ENCODE peak calls at places on chromosomes 2 and 18, in six cellular contexts. T is neuronal stem cell, N is mesendoderm, F is uterus, D is fibroblast of lung, P is body of pancreas. K is an unnamed sample.
A peak's percentile ranks its signal among the peaks of the same experiment; 100 is the strongest.

GRCh38 chr2:241598061-241598460 is 38.9 kb downstream of the THAP4 start:
- DNase-seq in P (no peak), D (no peak), N (no peak), F (no peak), T (no peak), K (no peak)

GRCh38 chr18:43129946-43130523 is 14.6 kb upstream of the RIT2 start:
- DNase-seq in D (peak; percentile 22), F (no peak), T (no peak), P (no peak), N (no peak), K (no peak)

GRCh38 chr2:231245253-231246094 is 47.0 kb downstream of the ARMC9 start:
- DNase-seq in T (no peak), N (peak; percentile 13), F (no peak), P (peak; percentile 25), D (no peak), K (no peak)

GRCh38 chr2:172704072-172704936 is 31.3 kb upstream of the RAPGEF4 start:
- DNase-seq in D (no peak), T (peak; percentile 18), F (no peak), P (peak; percentile 11), N (peak; percentile 53), K (no peak)

GRCh38 chr2:85954918-85955420 is 66.2 kb upstream of the ST3GAL5 start:
- DNase-seq in P (peak; percentile 82), D (no peak), F (no peak), N (no peak), T (no peak), K (no peak)

GRCh38 chr2:212124597-212124996 is 414.0 kb downstream of the ERBB4 start:
- DNase-seq in F (no peak), N (peak; percentile 43), T (no peak), D (peak; percentile 18), P (no peak), K (no peak)

GRCh38 chr2:109719871-109720270 is 74.2 kb upstream of the RGPD5 start:
- DNase-seq in F (no peak), N (no peak), D (no peak), P (no peak), T (no peak), K (no peak)

GRCh38 chr2:6692061-6692460 is 173.6 kb downstream of the CMPK2 start:
- DNase-seq in P (no peak), D (peak; percentile 13), T (no peak), F (no peak), N (no peak), K (no peak)

GRCh38 chr2:2896011-2896410 is 481.6 kb downstream of the EIPR1 start:
- DNase-seq in N (no peak), F (no peak), T (no peak), P (no peak), D (no peak), K (no peak)

GRCh38 chr18:46253498-46253897 is 149.3 kb downstream of the HAUS1 start:
- DNase-seq in N (no peak), T (no peak), F (peak; percentile 61), P (no peak), D (peak; percentile 58), K (no peak)

GRCh38 chr18:8752329-8752728 is 47.0 kb downstream of the MTCL1 start:
- DNase-seq in F (no peak), N (no peak), D (peak; percentile 65), P (no peak), T (no peak), K (no peak)

GRCh38 chr2:84649487-84650142 is 133.3 kb downstream of the DNAH6 start:
- DNase-seq in N (no peak), P (no peak), F (no peak), T (no peak), D (no peak), K (no peak)

GRCh38 chr2:154527962-154528361 is 170.5 kb upstream of the KCNJ3 start:
- DNase-seq in N (no peak), P (no peak), D (no peak), F (no peak), T (no peak), K (no peak)

GRCh38 chr2:44267269-44268258 is 7.7 kb upstream of the SLC3A1 start:
- DNase-seq in N (peak; percentile 13), D (peak; percentile 81), T (no peak), P (no peak), F (peak; percentile 20), K (no peak)

GRCh38 chr2:200367155-200367554 is 60.7 kb downstream of the SPATS2L start:
- DNase-seq in D (no peak), N (no peak), F (no peak), T (no peak), P (no peak), K (no peak)

GRCh38 chr2:71646028-71646427 is 192.7 kb downstream of the DYSF start:
- DNase-seq in T (no peak), N (no peak), P (peak; percentile 16), F (no peak), D (peak; percentile 88), K (peak; percentile 68)

GRCh38 chr2:157480182-157480961 is 36.5 kb upstream of the CYTIP start:
- DNase-seq in T (no peak), F (no peak), N (peak; percentile 27), D (peak; percentile 22), P (peak; percentile 83), K (peak; percentile 67)

GRCh38 chr2:193783681-193784080 is 1588.9 kb upstream of the TMEFF2 start:
- DNase-seq in P (no peak), D (peak; percentile 35), T (no peak), N (no peak), F (no peak), K (no peak)

GRCh38 chr2:218892693-218893348 is 12.2 kb downstream of the WNT10A start:
- DNase-seq in P (peak; percentile 74), D (peak; percentile 55), N (peak; percentile 66), T (peak; percentile 65), F (no peak), K (peak; percentile 70)

GRCh38 chr2:182242561-182242960 is 184.3 kb downstream of the PDE1A start:
- DNase-seq in D (no peak), N (peak; percentile 40), P (no peak), F (no peak), T (peak; percentile 23), K (no peak)

GRCh38 chr18:6414723-6415362 is at the start of gene L3MBTL4:
- DNase-seq in D (no peak), F (peak; percentile 30), P (peak; percentile 73), T (no peak), N (peak; percentile 38), K (peak; percentile 31)

GRCh38 chr2:99597616-99598015 is 107.8 kb upstream of the REV1 start:
- DNase-seq in D (peak; percentile 96), P (no peak), T (no peak), F (no peak), N (no peak), K (no peak)

GRCh38 chr18:68083131-68083530 is 566.6 kb upstream of the DSEL start:
- DNase-seq in P (no peak), N (no peak), D (peak; percentile 98), T (no peak), F (no peak), K (no peak)

GRCh38 chr2:46982356-46983064 is 66.9 kb upstream of the MCFD2 start:
- DNase-seq in N (no peak), P (no peak), F (no peak), D (peak; percentile 18), T (no peak), K (no peak)

GRCh38 chr2:46985512-46985911 is 69.9 kb upstream of the MCFD2 start:
- DNase-seq in T (no peak), F (no peak), D (peak; percentile 49), P (no peak), N (no peak), K (no peak)

GRCh38 chr2:46984642-46985476 is 69.3 kb upstream of the MCFD2 start:
- DNase-seq in P (peak; percentile 67), D (peak; percentile 98), N (peak; percentile 36), F (peak; percentile 80), T (no peak), K (no peak)

GRCh38 chr2:46983065-46983801 is 67.6 kb upstream of the MCFD2 start:
- DNase-seq in T (no peak), P (peak; percentile 42), D (peak; percentile 71), F (no peak), N (peak; percentile 29), K (no peak)

DNA sequence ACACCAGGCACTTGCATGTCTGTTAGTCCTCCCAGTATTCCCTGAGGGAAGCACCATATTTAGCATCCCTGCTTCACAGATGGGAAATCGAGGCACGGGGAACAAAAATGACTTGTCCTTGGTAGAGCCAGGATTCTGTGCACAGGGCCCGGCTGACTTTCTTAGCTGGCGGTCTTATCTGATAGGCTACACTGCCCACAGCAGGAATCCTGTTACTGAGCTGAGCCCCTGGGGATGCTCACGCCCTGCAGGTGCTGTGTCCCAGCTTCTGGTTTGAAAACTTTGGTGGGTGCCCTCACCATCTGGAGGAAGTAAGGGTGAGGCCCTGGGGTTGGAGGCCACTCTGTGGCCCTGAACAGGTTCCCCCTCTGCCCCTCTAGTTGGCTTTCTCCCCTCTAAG is 68.4 kb upstream of the MCFD2 start:
- DNase-seq in P (no peak), D (no peak), F (no peak), T (no peak), N (no peak), K (no peak)
- H3K4me1 ChIP-seq in P (peaks cover 92% of the 10 kb centered on the region), D (peaks cover 41% of the 10 kb centered on the region), F (peaks cover 3% of the 10 kb centered on the region), T (peaks cover 33% of the 10 kb centered on the region), N (peaks cover 7% of the 10 kb centered on the region), K (peaks cover 92% of the 10 kb centered on the region)

DNA sequence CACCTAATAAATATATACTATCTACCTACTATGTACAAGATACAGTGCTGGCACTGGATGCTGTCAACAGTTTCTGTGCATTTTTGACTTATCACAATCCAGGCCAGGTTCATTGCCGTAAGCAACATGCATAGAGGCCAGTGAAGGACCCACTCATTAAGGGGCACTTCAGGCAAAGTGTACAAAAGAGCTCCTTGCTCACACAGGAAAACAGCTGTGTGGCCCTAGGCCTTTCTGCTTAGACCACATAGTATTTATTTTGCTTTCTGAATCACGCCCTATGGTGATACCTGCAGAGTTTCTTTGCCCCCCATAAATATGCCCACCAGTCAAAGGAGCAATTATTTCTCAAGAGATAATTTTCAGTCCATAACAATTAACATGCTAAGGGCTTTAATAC is 39.6 kb upstream of the STAT4 start:
- DNase-seq in T (no peak), D (no peak), F (no peak), P (no peak), N (no peak), K (no peak)
- H3K4me1 ChIP-seq in T (no peaks in the 10 kb centered on the region), D (no peaks in the 10 kb centered on the region), F (no peaks in the 10 kb centered on the region), P (peaks cover 13% of the 10 kb centered on the region), N (no peaks in the 10 kb centered on the region), K (no peaks in the 10 kb centered on the region)

GRCh38 chr2:238151628-238152235 is 7.0 kb upstream of the ERFE start:
- DNase-seq in F (no peak), P (no peak), D (no peak), N (peak; percentile 37), T (no peak), K (no peak)

GRCh38 chr2:238151205-238151604 is 7.6 kb upstream of the ERFE start:
- DNase-seq in F (no peak), D (no peak), T (no peak), N (no peak), P (no peak), K (no peak)

GRCh38 chr2:238148981-238149380 is 9.8 kb upstream of the ERFE start:
- DNase-seq in N (no peak), T (no peak), D (no peak), F (no peak), P (no peak), K (no peak)

GRCh38 chr2:238150686-238151085 is 8.1 kb upstream of the ERFE start:
- DNase-seq in F (no peak), P (no peak), T (no peak), N (no peak), D (no peak), K (no peak)

GRCh38 chr2:238149841-238150572 is 8.8 kb upstream of the ERFE start:
- DNase-seq in P (no peak), N (no peak), F (no peak), D (no peak), T (no peak), K (no peak)
- H3K4me1 ChIP-seq in P (no peaks in the 10 kb centered on the region), N (no peaks in the 10 kb centered on the region), F (no peaks in the 10 kb centered on the region), D (peaks cover 7% of the 10 kb centered on the region), T (peaks cover 8% of the 10 kb centered on the region), K (no peaks in the 10 kb centered on the region)

GRCh38 chr18:25648724-25649260 is 296.8 kb upstream of the ZNF521 start:
- DNase-seq in P (no peak), T (no peak), N (no peak), F (no peak), D (peak; percentile 63), K (no peak)
- H3K4me1 ChIP-seq in P (no peaks in the 10 kb centered on the region), T (no peaks in the 10 kb centered on the region), N (no peaks in the 10 kb centered on the region), F (no peaks in the 10 kb centered on the region), D (peaks cover 22% of the 10 kb centered on the region), K (no peaks in the 10 kb centered on the region)